ENCODE peak calls at places on chromosome 9, in ten cellular contexts. One of them, this sample, is unnamed. For H3K4me1, the result is how much of the 10 kb centered on the place peaks cover.

GRCh38 chr9:87322840-87323635 is 174.6 kb upstream of the DAPK1 start:
- DNase-seq in mucosa of descending colon: no peak
- DNase-seq in GM23248: peak
- DNase-seq in spleen: no peak
- DNase-seq in CD8-positive, alpha-beta memory T cell: no peak
- DNase-seq in PC-3: no peak
- DNase-seq in psoas muscle: no peak
- DNase-seq in thoracic aorta: no peak
- DNase-seq in tibial artery: no peak
- DNase-seq in ovary: no peak
- DNase-seq in this sample: no peak

GRCh38 chr9:93326056-93326455 is 125.4 kb upstream of the FAM120A start:
- DNase-seq in mucosa of descending colon: no peak
- DNase-seq in GM23248: peak
- DNase-seq in spleen: no peak
- DNase-seq in CD8-positive, alpha-beta memory T cell: no peak
- DNase-seq in PC-3: peak
- DNase-seq in psoas muscle: no peak
- DNase-seq in thoracic aorta: no peak
- DNase-seq in tibial artery: no peak
- DNase-seq in ovary: no peak
- DNase-seq in this sample: no peak

GRCh38 chr9:89593776-89594427 is 10.9 kb upstream of the GADD45G start:
- DNase-seq in mucosa of descending colon: peak
- DNase-seq in GM23248: peak
- DNase-seq in spleen: peak
- DNase-seq in CD8-positive, alpha-beta memory T cell: peak
- DNase-seq in PC-3: peak
- DNase-seq in psoas muscle: no peak
- DNase-seq in thoracic aorta: no peak
- DNase-seq in tibial artery: no peak
- DNase-seq in ovary: no peak
- DNase-seq in this sample: peak

GRCh38 chr9:126482361-126483044 is 131.2 kb upstream of the LMX1B start:
- DNase-seq in mucosa of descending colon: no peak
- DNase-seq in GM23248: peak
- DNase-seq in spleen: peak
- DNase-seq in CD8-positive, alpha-beta memory T cell: no peak
- DNase-seq in PC-3: no peak
- DNase-seq in psoas muscle: peak
- DNase-seq in thoracic aorta: no peak
- DNase-seq in tibial artery: peak
- DNase-seq in ovary: peak
- DNase-seq in this sample: no peak

GRCh38 chr9:35651964-35652828 is 1.5 kb upstream of the SIT1 start:
- DNase-seq in mucosa of descending colon: no peak
- DNase-seq in GM23248: peak
- DNase-seq in spleen: no peak
- DNase-seq in CD8-positive, alpha-beta memory T cell: no peak
- DNase-seq in PC-3: peak
- DNase-seq in psoas muscle: no peak
- DNase-seq in thoracic aorta: no peak
- DNase-seq in tibial artery: peak
- DNase-seq in ovary: no peak
- DNase-seq in this sample: no peak

GRCh38 chr9:135087489-135087791 is at the start of gene OLFM1:
- DNase-seq in mucosa of descending colon: peak
- DNase-seq in GM23248: peak
- DNase-seq in spleen: no peak
- DNase-seq in CD8-positive, alpha-beta memory T cell: no peak
- DNase-seq in PC-3: peak
- DNase-seq in psoas muscle: peak
- DNase-seq in thoracic aorta: no peak
- DNase-seq in tibial artery: peak
- DNase-seq in ovary: peak
- DNase-seq in this sample: peak

GRCh38 chr9:83296123-83296522 is 233.2 kb upstream of the RASEF start:
- DNase-seq in mucosa of descending colon: no peak
- DNase-seq in GM23248: no peak
- DNase-seq in spleen: no peak
- DNase-seq in CD8-positive, alpha-beta memory T cell: no peak
- DNase-seq in PC-3: no peak
- DNase-seq in psoas muscle: no peak
- DNase-seq in thoracic aorta: no peak
- DNase-seq in tibial artery: no peak
- DNase-seq in ovary: no peak
- DNase-seq in this sample: no peak

GRCh38 chr9:18857769-18858168 is 175.2 kb downstream of the SAXO1 start:
- DNase-seq in mucosa of descending colon: no peak
- DNase-seq in GM23248: peak
- DNase-seq in spleen: no peak
- DNase-seq in CD8-positive, alpha-beta memory T cell: no peak
- DNase-seq in PC-3: no peak
- DNase-seq in psoas muscle: no peak
- DNase-seq in thoracic aorta: no peak
- DNase-seq in tibial artery: no peak
- DNase-seq in ovary: no peak
- DNase-seq in this sample: no peak

GRCh38 chr9:89555016-89555415 is 49.8 kb upstream of the GADD45G start:
- DNase-seq in mucosa of descending colon: no peak
- DNase-seq in GM23248: no peak
- DNase-seq in spleen: no peak
- DNase-seq in CD8-positive, alpha-beta memory T cell: no peak
- DNase-seq in PC-3: no peak
- DNase-seq in psoas muscle: no peak
- DNase-seq in thoracic aorta: no peak
- DNase-seq in tibial artery: no peak
- DNase-seq in ovary: no peak
- DNase-seq in this sample: no peak

DNA sequence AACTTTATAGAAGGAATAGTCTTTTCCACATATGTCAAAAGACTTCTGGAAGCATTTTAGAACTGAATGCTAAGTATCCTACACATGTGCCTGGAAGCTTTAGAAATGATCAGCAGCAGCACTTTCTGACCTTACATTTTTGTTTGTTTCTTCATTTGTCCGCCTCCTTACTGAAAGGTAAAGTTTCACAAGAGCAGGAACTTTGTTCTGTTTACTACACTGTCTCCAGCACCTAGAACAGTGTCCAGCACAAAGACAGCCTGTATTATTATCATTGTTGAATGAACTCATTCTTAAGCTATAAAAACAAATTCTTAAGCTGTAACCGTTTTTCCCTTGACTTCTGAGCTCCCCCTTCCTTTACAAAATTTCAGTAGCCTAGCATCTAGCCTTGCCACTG is 14.8 kb downstream of the PIP5K1B start:
- DNase-seq in mucosa of descending colon: no peak
- DNase-seq in GM23248: no peak
- DNase-seq in spleen: no peak
- DNase-seq in CD8-positive, alpha-beta memory T cell: no peak
- DNase-seq in PC-3: no peak
- DNase-seq in psoas muscle: no peak
- DNase-seq in thoracic aorta: no peak
- DNase-seq in tibial artery: no peak
- DNase-seq in ovary: no peak
- DNase-seq in this sample: no peak
- H3K4me1 ChIP-seq in mucosa of descending colon: under half
- H3K4me1 ChIP-seq in GM23248: under half
- H3K4me1 ChIP-seq in spleen: under half
- H3K4me1 ChIP-seq in CD8-positive, alpha-beta memory T cell: under half
- H3K4me1 ChIP-seq in PC-3: under half
- H3K4me1 ChIP-seq in psoas muscle: under half
- H3K4me1 ChIP-seq in thoracic aorta: under half
- H3K4me1 ChIP-seq in tibial artery: under half
- H3K4me1 ChIP-seq in ovary: under half
- H3K4me1 ChIP-seq in this sample: under half

DNA sequence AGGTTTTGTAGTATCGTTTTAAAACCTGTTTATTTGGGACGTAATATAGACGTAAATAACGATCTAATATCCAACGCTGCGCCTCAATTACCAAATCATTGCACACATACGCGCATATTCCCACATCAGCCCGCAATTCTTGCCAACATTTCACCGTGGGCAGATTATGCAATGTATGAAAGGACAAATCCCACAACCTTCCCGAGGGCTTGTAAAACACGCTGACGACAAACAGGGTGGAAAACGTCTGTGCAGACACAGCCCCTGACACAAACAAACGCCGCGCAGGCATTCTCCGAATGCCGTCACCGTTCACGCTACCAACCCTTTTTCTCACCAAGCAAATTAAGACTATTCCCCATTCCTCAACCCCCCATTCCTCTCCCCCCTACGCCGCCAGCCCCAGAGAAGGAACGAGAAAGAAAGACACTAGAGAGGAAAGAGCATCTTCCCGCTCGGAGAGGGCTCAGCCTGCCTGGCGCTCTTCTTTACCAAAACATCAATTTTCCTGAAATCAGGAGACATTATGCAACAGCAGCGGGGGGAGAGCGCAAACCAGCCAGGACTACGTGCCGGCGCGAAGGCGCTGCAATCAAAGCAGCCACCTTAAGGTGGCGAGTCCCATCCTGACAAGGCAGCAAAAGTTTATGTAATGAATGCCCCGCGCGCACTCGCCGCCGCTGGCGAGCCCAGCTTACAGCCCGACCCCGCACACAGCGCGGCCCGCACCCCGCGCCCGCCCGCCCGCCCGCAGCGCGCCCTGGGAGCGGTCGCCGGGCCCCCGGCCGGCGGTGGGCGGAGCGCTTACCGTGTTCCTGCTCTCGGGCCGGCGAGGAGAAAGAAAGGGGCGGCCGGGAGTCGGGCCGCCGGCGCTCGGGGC is 560 bp downstream of the NFIL3 start:
- DNase-seq in mucosa of descending colon: peak
- DNase-seq in GM23248: peak
- DNase-seq in spleen: peak
- DNase-seq in CD8-positive, alpha-beta memory T cell: peak
- DNase-seq in PC-3: peak
- DNase-seq in psoas muscle: peak
- DNase-seq in thoracic aorta: peak
- DNase-seq in tibial artery: peak
- DNase-seq in ovary: peak
- DNase-seq in this sample: peak
- H3K4me1 ChIP-seq in mucosa of descending colon: under half
- H3K4me1 ChIP-seq in GM23248: under half
- H3K4me1 ChIP-seq in spleen: half or more
- H3K4me1 ChIP-seq in CD8-positive, alpha-beta memory T cell: under half
- H3K4me1 ChIP-seq in PC-3: under half
- H3K4me1 ChIP-seq in psoas muscle: under half
- H3K4me1 ChIP-seq in thoracic aorta: under half
- H3K4me1 ChIP-seq in tibial artery: under half
- H3K4me1 ChIP-seq in ovary: under half
- H3K4me1 ChIP-seq in this sample: under half

DNA sequence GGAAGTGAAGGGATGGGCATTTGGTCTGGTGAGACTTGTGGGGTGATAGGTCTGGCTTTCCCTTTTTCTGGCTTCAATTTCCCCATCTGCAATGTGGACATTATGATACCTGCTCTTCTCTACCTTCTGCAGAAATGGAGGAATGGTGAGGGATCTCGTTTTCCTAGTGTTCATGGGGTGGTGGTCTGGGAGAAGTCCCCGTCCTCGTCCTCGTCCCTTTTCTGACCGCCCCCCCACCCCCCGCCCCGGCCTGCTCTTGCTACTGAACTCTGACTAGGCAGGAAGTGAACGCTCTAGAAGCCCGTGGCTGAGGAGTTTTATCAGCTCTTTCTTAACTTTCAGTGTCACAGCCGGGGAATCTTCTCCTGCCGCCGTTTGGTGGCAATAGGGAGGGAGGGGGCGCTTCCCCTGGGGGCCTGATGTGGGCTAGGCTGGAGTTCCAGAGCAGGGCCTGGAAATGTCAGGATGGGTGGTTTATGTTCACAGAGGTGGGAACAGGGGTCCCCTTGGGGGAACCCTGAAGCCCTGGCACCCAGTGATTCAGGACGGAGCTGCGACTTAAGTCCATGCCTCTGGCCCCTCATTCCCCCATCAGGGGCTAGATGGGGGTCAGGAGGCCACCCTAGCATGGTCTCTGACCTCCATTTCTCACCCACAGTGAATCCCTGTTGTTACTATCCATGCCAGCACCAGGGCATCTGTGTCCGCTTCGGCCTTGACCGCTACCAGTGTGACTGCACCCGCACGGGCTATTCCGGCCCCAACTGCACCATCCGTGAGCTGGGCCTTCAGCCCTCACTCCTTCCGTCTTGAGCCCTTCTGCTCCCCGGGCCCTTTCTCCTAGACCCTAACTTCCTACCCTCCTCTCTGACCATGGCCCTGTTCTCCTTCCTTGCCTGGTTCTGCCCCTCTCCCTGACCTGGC is 6.7 kb downstream of the PTGS1 start:
- DNase-seq in mucosa of descending colon: no peak
- DNase-seq in GM23248: no peak
- DNase-seq in spleen: peak
- DNase-seq in CD8-positive, alpha-beta memory T cell: no peak
- DNase-seq in PC-3: no peak
- DNase-seq in psoas muscle: no peak
- DNase-seq in thoracic aorta: no peak
- DNase-seq in tibial artery: no peak
- DNase-seq in ovary: no peak
- DNase-seq in this sample: no peak
- H3K4me1 ChIP-seq in mucosa of descending colon: under half
- H3K4me1 ChIP-seq in GM23248: under half
- H3K4me1 ChIP-seq in spleen: under half
- H3K4me1 ChIP-seq in CD8-positive, alpha-beta memory T cell: under half
- H3K4me1 ChIP-seq in PC-3: under half
- H3K4me1 ChIP-seq in psoas muscle: under half
- H3K4me1 ChIP-seq in thoracic aorta: under half
- H3K4me1 ChIP-seq in tibial artery: under half
- H3K4me1 ChIP-seq in ovary: under half
- H3K4me1 ChIP-seq in this sample: under half

DNA sequence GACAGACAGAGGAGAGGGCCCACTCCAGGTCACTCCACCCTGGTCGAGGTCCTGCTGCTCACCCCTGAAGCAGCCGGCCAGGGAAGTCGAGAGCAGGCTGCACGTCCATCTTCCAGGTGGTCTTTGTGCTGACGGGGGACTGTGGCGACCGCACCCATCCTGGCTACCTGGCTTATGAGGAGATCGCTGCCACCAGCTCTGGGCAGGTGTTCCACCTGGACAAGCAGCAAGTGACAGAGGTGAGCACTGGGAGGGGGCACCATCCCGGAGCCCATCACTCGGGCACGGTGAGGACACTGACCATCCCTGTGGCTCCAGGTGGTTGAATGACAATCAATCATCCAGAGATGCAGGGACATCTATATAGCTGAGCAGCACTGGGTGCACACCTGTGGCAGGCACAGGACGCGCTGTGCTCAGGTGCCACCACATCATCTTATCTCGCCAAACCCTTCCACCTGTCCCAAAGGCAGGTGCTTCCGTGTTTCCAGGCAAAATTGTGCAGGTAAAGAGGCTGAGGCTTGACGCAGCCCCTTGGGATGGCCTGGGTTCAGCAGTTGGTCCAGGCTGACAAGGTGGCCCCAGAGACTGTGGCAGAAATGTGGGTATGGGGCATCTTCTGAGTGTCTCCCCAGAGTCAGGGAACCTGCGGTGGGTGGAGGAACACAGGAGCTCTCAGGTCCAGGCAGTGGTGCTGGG is 20.7 kb downstream of the HMCN2 start:
- DNase-seq in mucosa of descending colon: no peak
- DNase-seq in GM23248: no peak
- DNase-seq in spleen: no peak
- DNase-seq in CD8-positive, alpha-beta memory T cell: no peak
- DNase-seq in PC-3: no peak
- DNase-seq in psoas muscle: no peak
- DNase-seq in thoracic aorta: no peak
- DNase-seq in tibial artery: no peak
- DNase-seq in ovary: no peak
- DNase-seq in this sample: no peak
- H3K4me1 ChIP-seq in mucosa of descending colon: under half
- H3K4me1 ChIP-seq in GM23248: under half
- H3K4me1 ChIP-seq in spleen: under half
- H3K4me1 ChIP-seq in CD8-positive, alpha-beta memory T cell: under half
- H3K4me1 ChIP-seq in PC-3: under half
- H3K4me1 ChIP-seq in psoas muscle: under half
- H3K4me1 ChIP-seq in thoracic aorta: under half
- H3K4me1 ChIP-seq in tibial artery: under half
- H3K4me1 ChIP-seq in ovary: under half
- H3K4me1 ChIP-seq in this sample: under half

This sample was measured in upper lobe of right lung.